ENCODE peak calls at places on chromosome 18, in ten cellular contexts. Y is GM23338; A is mesenchymal stem cell; R is aorta; B is transverse colon; G is iPS DF 6.9; V is foreskin fibroblast; I is breast epithelium; O is AG09309; D is CD8-positive, alpha-beta memory T cell. M is an unnamed sample.

GRCh38 chr18:14179306-14179705 is 47.1 kb upstream of the ZNF519 start:
- DNase-seq in Y (no peak), A (no peak), R (peak), B (no peak), G (no peak), V (peak), I (no peak), O (no peak), D (no peak), M (no peak)

GRCh38 chr18:39602112-39602511 is 2036.5 kb upstream of the CELF4 start:
- DNase-seq in Y (no peak), A (no peak), R (no peak), B (no peak), G (no peak), V (no peak), I (no peak), O (no peak), D (no peak), M (no peak)

GRCh38 chr18:62550746-62551145 is 27.9 kb downstream of the ZCCHC2 start:
- DNase-seq in Y (no peak), A (no peak), R (no peak), B (no peak), G (no peak), V (no peak), I (no peak), O (no peak), D (no peak), M (no peak)

GRCh38 chr18:11587846-11588245 is 21.6 kb upstream of the SLC35G4 start:
- DNase-seq in Y (no peak), A (no peak), R (no peak), B (no peak), G (no peak), V (no peak), I (no peak), O (no peak), D (no peak), M (no peak)

GRCh38 chr18:39872566-39872965 is 2082.5 kb upstream of the PIK3C3 start:
- DNase-seq in Y (no peak), A (no peak), R (no peak), B (no peak), G (no peak), V (no peak), I (no peak), O (no peak), D (no peak), M (no peak)

GRCh38 chr18:44686156-44686555 is 5.5 kb downstream of the SETBP1 start:
- DNase-seq in Y (no peak), A (no peak), R (no peak), B (no peak), G (no peak), V (no peak), I (no peak), O (no peak), D (no peak), M (no peak)

GRCh38 chr18:50275503-50276036 is 5.8 kb downstream of the MBD1 start:
- DNase-seq in Y (no peak), A (no peak), R (no peak), B (no peak), G (no peak), V (no peak), I (no peak), O (no peak), D (no peak), M (no peak)

GRCh38 chr18:50734342-50734741 is 85.5 kb downstream of the MRO start:
- DNase-seq in Y (no peak), A (no peak), R (no peak), B (no peak), G (no peak), V (no peak), I (no peak), O (no peak), D (no peak), M (no peak)

GRCh38 chr18:2855560-2856350 is 8.9 kb downstream of the EMILIN2 start:
- DNase-seq in Y (no peak), A (no peak), R (no peak), B (no peak), G (no peak), V (peak), I (no peak), O (no peak), D (no peak), M (no peak)

GRCh38 chr18:73201940-73202339 is 334.2 kb upstream of the NETO1 start:
- DNase-seq in Y (no peak), A (no peak), R (no peak), B (no peak), G (no peak), V (no peak), I (no peak), O (no peak), D (no peak), M (no peak)

GRCh38 chr18:68803371-68803770 is 5.5 kb downstream of the CCDC102B start:
- DNase-seq in Y (no peak), A (peak), R (no peak), B (peak), G (no peak), V (peak), I (peak), O (peak), D (no peak), M (no peak)

GRCh38 chr18:68623342-68623741 is 91.6 kb downstream of the TMX3 start:
- DNase-seq in Y (peak), A (peak), R (no peak), B (no peak), G (peak), V (peak), I (no peak), O (peak), D (peak), M (peak)

GRCh38 chr18:80171190-80171872 is 62.3 kb downstream of the ADNP2 start:
- DNase-seq in Y (peak), A (peak), R (peak), B (peak), G (peak), V (peak), I (no peak), O (peak), D (peak), M (peak)

GRCh38 chr18:59249186-59249774 is 24.0 kb downstream of the RAX start:
- DNase-seq in Y (peak), A (peak), R (no peak), B (peak), G (no peak), V (peak), I (no peak), O (peak), D (no peak), M (peak)

GRCh38 chr18:8705280-8705940 is at the start of gene MTCL1:
- DNase-seq in Y (peak), A (peak), R (peak), B (no peak), G (no peak), V (peak), I (no peak), O (no peak), D (peak), M (peak)

GRCh38 chr18:52227536-52227935 is 112.5 kb upstream of the DCC start:
- DNase-seq in Y (no peak), A (no peak), R (no peak), B (no peak), G (no peak), V (no peak), I (no peak), O (no peak), D (no peak), M (no peak)

GRCh38 chr18:47547539-47548202 is 296.2 kb upstream of the SKOR2 start:
- DNase-seq in Y (no peak), A (no peak), R (no peak), B (no peak), G (no peak), V (no peak), I (no peak), O (no peak), D (no peak), M (no peak)

GRCh38 chr18:21241224-21242131 is 554 bp upstream of the GREB1L start:
- DNase-seq in Y (peak), A (peak), R (peak), B (peak), G (no peak), V (peak), I (no peak), O (no peak), D (no peak), M (peak)

GRCh38 chr18:55633032-55633431 is 45.0 kb upstream of the TCF4 start:
- DNase-seq in Y (no peak), A (no peak), R (no peak), B (no peak), G (no peak), V (peak), I (peak), O (no peak), D (no peak), M (no peak)

GRCh38 chr18:50097702-50098101 is 97.2 kb downstream of the MYO5B start:
- DNase-seq in Y (no peak), A (no peak), R (no peak), B (peak), G (no peak), V (peak), I (peak), O (no peak), D (no peak), M (no peak)

GRCh38 chr18:32769242-32770180 is 3.3 kb downstream of the KLHL14 start:
- DNase-seq in Y (peak), A (peak), R (no peak), B (no peak), G (no peak), V (no peak), I (no peak), O (no peak), D (no peak), M (peak)

GRCh38 chr18:31741096-31741735 is 19.5 kb downstream of the SLC25A52 start:
- DNase-seq in Y (peak), A (peak), R (no peak), B (peak), G (peak), V (peak), I (no peak), O (no peak), D (peak), M (peak)

GRCh38 chr18:48636436-48636835 is 97.6 kb downstream of the CTIF start:
- DNase-seq in Y (no peak), A (no peak), R (no peak), B (no peak), G (no peak), V (no peak), I (no peak), O (no peak), D (no peak), M (no peak)

GRCh38 chr18:3675446-3675845 is 225.5 kb downstream of the TGIF1 start:
- DNase-seq in Y (no peak), A (no peak), R (no peak), B (no peak), G (no peak), V (peak), I (no peak), O (no peak), D (no peak), M (no peak)

GRCh38 chr18:68024716-68025115 is 508.2 kb upstream of the DSEL start:
- DNase-seq in Y (no peak), A (no peak), R (no peak), B (no peak), G (no peak), V (no peak), I (no peak), O (no peak), D (no peak), M (no peak)

DNA sequence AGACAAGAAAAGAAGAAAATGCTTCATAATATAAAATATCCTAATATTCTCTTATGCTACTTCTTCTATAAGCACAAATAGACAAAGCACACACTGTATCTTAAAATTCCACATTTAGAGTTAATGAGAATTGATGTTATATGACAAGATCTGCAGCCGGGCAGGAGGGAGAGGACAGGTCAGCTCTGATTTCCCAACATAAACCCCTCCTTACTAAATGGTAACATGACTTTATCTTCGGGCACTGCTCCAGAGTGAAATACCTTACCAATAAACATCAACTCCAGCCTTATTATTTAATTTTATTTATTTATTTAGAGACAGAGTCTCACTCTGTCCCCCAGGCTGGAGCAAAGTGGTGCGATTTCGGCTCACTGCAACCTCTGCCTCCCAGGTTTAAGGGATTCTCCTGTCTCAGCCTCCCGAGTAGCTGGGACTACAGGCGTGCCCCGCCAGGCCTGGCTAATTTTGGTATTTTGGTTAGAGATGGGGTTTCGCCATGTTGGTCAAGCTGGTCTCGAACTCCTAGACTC is 1.8 kb downstream of the CYB5A start:
- DNase-seq in Y (no peak), A (no peak), R (no peak), B (no peak), G (no peak), V (no peak), I (no peak), O (no peak), D (no peak), M (no peak)
- H3K4me3 ChIP-seq in Y (peak), A (peak), R (no peak), B (no peak), G (no peak), V (no peak), I (peak), O (no peak), D (no peak), M (no peak)

GRCh38 chr18:74456017-74456408 is 1.1 kb downstream of the DIPK1C start:
- DNase-seq in Y (no peak), A (no peak), R (no peak), B (no peak), G (no peak), V (no peak), I (no peak), O (no peak), D (no peak), M (no peak)
- H3K4me3 ChIP-seq in Y (peak), A (no peak), R (no peak), B (no peak), G (peak), V (no peak), I (peak), O (no peak), D (no peak), M (no peak)

DNA sequence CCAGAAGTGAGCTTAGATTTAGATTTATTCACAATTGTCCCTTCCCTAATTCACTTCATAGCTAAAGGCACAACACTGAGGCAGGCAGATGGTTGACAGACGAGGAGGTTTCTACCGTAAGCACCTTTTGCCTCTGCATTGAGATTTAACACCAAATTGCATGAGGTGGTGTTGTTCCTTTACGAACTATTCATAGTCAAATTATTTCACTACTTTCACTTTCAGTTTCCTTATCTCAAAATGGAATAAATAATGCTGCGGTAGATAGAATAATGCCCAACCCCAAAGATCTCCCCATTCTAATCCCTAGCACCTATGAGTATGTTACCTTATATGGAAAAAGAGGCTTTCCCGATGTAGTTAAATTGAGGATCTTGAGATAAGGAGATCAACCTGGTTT is 58.9 kb upstream of the LINC00305 start:
- DNase-seq in Y (no peak), A (no peak), R (no peak), B (no peak), G (no peak), V (no peak), I (no peak), O (no peak), D (no peak), M (no peak)
- H3K4me3 ChIP-seq in Y (no peak), A (peak), R (no peak), B (no peak), G (no peak), V (no peak), I (no peak), O (no peak), D (peak), M (no peak)

GRCh38 chr18:41948544-41949110 is 6.4 kb upstream of the PIK3C3 start:
- DNase-seq in Y (no peak), A (no peak), R (no peak), B (no peak), G (no peak), V (no peak), I (no peak), O (no peak), D (no peak), M (no peak)
- H3K4me3 ChIP-seq in Y (no peak), A (no peak), R (no peak), B (no peak), G (no peak), V (no peak), I (no peak), O (no peak), D (no peak), M (no peak)

GRCh38 chr18:808086-808485 is 4.0 kb downstream of the YES1 start:
- DNase-seq in Y (no peak), A (no peak), R (no peak), B (no peak), G (no peak), V (peak), I (no peak), O (no peak), D (no peak), M (no peak)

GRCh38 chr18:805755-806110 is 6.3 kb downstream of the YES1 start:
- DNase-seq in Y (no peak), A (no peak), R (no peak), B (no peak), G (no peak), V (no peak), I (no peak), O (no peak), D (no peak), M (no peak)

GRCh38 chr18:808502-808901 is 3.5 kb downstream of the YES1 start:
- DNase-seq in Y (no peak), A (no peak), R (no peak), B (no peak), G (no peak), V (no peak), I (no peak), O (no peak), D (no peak), M (no peak)

GRCh38 chr18:801137-801536 is 10.9 kb downstream of the YES1 start:
- DNase-seq in Y (no peak), A (no peak), R (no peak), B (no peak), G (no peak), V (no peak), I (no peak), O (no peak), D (no peak), M (no peak)

GRCh38 chr18:805008-805754 is 6.9 kb downstream of the YES1 start:
- DNase-seq in Y (no peak), A (peak), R (no peak), B (no peak), G (no peak), V (no peak), I (no peak), O (no peak), D (no peak), M (no peak)
- H3K4me3 ChIP-seq in Y (no peak), A (peak), R (no peak), B (no peak), G (no peak), V (no peak), I (no peak), O (no peak), D (no peak), M (no peak)

DNA sequence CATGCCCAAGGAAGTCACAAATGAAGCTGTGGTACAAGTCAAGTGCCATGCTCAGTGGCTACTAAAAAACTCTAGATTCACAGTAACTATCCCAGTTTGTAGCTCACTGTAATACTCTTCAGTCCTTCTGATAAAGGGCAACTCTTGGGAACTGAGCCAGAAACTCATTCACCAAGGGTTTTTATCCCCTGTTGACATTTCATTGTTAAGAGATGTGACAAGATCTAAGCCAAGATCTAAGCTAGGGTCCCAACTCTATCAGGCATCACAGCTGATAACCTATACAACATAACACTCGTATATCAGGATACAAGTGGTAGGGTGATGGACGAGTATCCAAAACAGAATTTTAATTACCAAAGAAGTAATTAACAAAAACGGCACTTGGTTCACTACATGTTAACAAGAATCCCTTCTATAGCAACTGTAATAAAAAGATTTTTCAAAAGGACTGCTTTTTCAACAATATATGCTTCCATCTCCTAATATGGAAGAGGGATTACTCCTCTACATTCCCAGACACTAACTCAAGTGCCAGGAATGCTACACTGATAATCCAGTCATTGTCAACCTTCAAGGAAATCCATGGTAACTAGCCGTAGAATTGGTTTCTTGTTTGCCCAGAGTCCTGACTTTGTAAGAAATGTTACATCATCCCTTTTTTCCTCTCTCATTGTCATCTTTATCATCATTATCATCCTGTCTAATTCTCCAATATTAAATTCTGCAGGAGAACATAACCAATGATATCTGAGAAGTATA is 111.7 kb downstream of the CDH2 start:
- DNase-seq in Y (no peak), A (peak), R (no peak), B (no peak), G (no peak), V (peak), I (no peak), O (peak), D (no peak), M (peak)
- H3K4me3 ChIP-seq in Y (no peak), A (no peak), R (no peak), B (no peak), G (no peak), V (no peak), I (no peak), O (no peak), D (no peak), M (no peak)

GRCh38 chr18:6414723-6415362 is at the start of gene L3MBTL4:
- DNase-seq in Y (peak), A (no peak), R (no peak), B (peak), G (no peak), V (peak), I (peak), O (no peak), D (no peak), M (peak)

GRCh38 chr18:6412933-6413472 is 1.7 kb downstream of the L3MBTL4 start:
- DNase-seq in Y (no peak), A (no peak), R (no peak), B (no peak), G (no peak), V (peak), I (no peak), O (no peak), D (no peak), M (no peak)

GRCh38 chr18:6413554-6414117 is 1.1 kb downstream of the L3MBTL4 start:
- DNase-seq in Y (no peak), A (no peak), R (no peak), B (no peak), G (no peak), V (no peak), I (peak), O (no peak), D (no peak), M (peak)

GRCh38 chr18:6411367-6411766 is 3.3 kb downstream of the L3MBTL4 start:
- DNase-seq in Y (no peak), A (no peak), R (no peak), B (no peak), G (no peak), V (no peak), I (no peak), O (no peak), D (no peak), M (no peak)

DNA sequence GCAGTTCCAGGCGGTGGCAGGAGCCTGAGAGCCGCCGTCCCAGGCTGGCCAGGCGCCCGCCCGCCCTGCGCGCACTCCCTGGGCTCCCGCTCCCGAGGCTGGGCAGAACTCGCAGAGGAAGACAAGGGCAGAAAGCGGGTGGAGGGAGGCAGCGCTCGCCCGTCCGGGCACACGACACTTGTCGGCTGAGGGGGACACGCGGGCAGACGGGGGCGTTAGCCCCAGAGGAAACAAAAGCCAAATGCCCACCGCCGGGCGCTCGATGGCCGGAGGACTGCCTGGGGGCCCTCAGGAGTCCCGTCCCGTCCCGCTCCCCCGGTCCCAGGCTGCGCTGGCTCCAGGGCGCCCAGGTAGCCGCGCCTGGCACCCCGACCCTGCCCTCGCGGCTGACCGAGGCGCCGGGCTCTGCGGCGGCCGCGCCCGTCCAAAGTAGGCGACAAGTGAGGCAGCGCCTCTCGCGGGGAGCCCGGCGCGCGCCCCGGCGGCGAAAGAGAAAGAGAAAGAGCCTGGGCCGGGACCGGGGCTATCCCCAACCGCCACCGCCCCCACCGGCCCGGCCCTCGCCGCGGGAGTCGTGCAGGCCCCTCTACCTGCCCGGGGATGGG is 491 bp downstream of the L3MBTL4 start:
- DNase-seq in Y (peak), A (peak), R (peak), B (peak), G (no peak), V (peak), I (peak), O (no peak), D (no peak), M (peak)
- H3K4me3 ChIP-seq in Y (peak), A (peak), R (peak), B (peak), G (peak), V (peak), I (peak), O (peak), D (no peak), M (peak)

GRCh38 chr18:43129946-43130523 is 14.6 kb upstream of the RIT2 start:
- DNase-seq in Y (no peak), A (peak), R (no peak), B (no peak), G (no peak), V (peak), I (no peak), O (no peak), D (no peak), M (no peak)
- H3K4me3 ChIP-seq in Y (no peak), A (peak), R (no peak), B (no peak), G (no peak), V (peak), I (peak), O (peak), D (no peak), M (no peak)